ENCODE peak calls at places on chromosomes 1 and 21, in nine cellular contexts. One of them, this sample, is unnamed.

GRCh38 chr1:91891486-91891885 is 5.5 kb upstream of the TGFBR3 start:
- DNase-seq in caudate nucleus: no peak
- DNase-seq in GM23338: no peak
- DNase-seq in right atrium auricular region: no peak
- DNase-seq in GM12878: no peak
- DNase-seq in suprapubic skin: no peak
- DNase-seq in cardiac muscle cell: no peak
- DNase-seq in DND-41: no peak
- DNase-seq in CD4-positive, CD25-positive, alpha-beta regulatory T cell: no peak
- DNase-seq in this sample: no peak

GRCh38 chr1:96520542-96520941 is 201.0 kb upstream of the PTBP2 start:
- DNase-seq in caudate nucleus: no peak
- DNase-seq in GM23338: no peak
- DNase-seq in right atrium auricular region: no peak
- DNase-seq in GM12878: no peak
- DNase-seq in suprapubic skin: no peak
- DNase-seq in cardiac muscle cell: no peak
- DNase-seq in DND-41: no peak
- DNase-seq in CD4-positive, CD25-positive, alpha-beta regulatory T cell: no peak
- DNase-seq in this sample: no peak

GRCh38 chr1:235648954-235649721 is 446 bp downstream of the GNG4 start:
- DNase-seq in caudate nucleus: no peak
- DNase-seq in GM23338: peak
- DNase-seq in right atrium auricular region: peak
- DNase-seq in GM12878: no peak
- DNase-seq in suprapubic skin: no peak
- DNase-seq in cardiac muscle cell: peak
- DNase-seq in DND-41: peak
- DNase-seq in CD4-positive, CD25-positive, alpha-beta regulatory T cell: peak
- DNase-seq in this sample: peak

GRCh38 chr1:12296623-12297022 is 66.8 kb downstream of the VPS13D start:
- DNase-seq in caudate nucleus: no peak
- DNase-seq in GM23338: no peak
- DNase-seq in right atrium auricular region: no peak
- DNase-seq in GM12878: peak
- DNase-seq in suprapubic skin: no peak
- DNase-seq in cardiac muscle cell: no peak
- DNase-seq in DND-41: no peak
- DNase-seq in CD4-positive, CD25-positive, alpha-beta regulatory T cell: peak
- DNase-seq in this sample: no peak

GRCh38 chr1:247110627-247111258 is 6.6 kb upstream of the ZNF669 start:
- DNase-seq in caudate nucleus: no peak
- DNase-seq in GM23338: peak
- DNase-seq in right atrium auricular region: no peak
- DNase-seq in GM12878: no peak
- DNase-seq in suprapubic skin: no peak
- DNase-seq in cardiac muscle cell: no peak
- DNase-seq in DND-41: no peak
- DNase-seq in CD4-positive, CD25-positive, alpha-beta regulatory T cell: peak
- DNase-seq in this sample: no peak

GRCh38 chr1:3350441-3351261 is 103.8 kb upstream of the ARHGEF16 start:
- DNase-seq in caudate nucleus: peak
- DNase-seq in GM23338: no peak
- DNase-seq in right atrium auricular region: no peak
- DNase-seq in GM12878: no peak
- DNase-seq in suprapubic skin: no peak
- DNase-seq in cardiac muscle cell: peak
- DNase-seq in DND-41: no peak
- DNase-seq in CD4-positive, CD25-positive, alpha-beta regulatory T cell: no peak
- DNase-seq in this sample: no peak

GRCh38 chr1:9145021-9145668 is 16.2 kb upstream of the GPR157 start:
- DNase-seq in caudate nucleus: no peak
- DNase-seq in GM23338: no peak
- DNase-seq in right atrium auricular region: no peak
- DNase-seq in GM12878: no peak
- DNase-seq in suprapubic skin: no peak
- DNase-seq in cardiac muscle cell: no peak
- DNase-seq in DND-41: no peak
- DNase-seq in CD4-positive, CD25-positive, alpha-beta regulatory T cell: no peak
- DNase-seq in this sample: no peak

GRCh38 chr1:145885738-145886287 is at the start of gene ANKRD35:
- DNase-seq in caudate nucleus: peak
- DNase-seq in GM23338: peak
- DNase-seq in right atrium auricular region: peak
- DNase-seq in GM12878: no peak
- DNase-seq in suprapubic skin: peak
- DNase-seq in cardiac muscle cell: peak
- DNase-seq in DND-41: peak
- DNase-seq in CD4-positive, CD25-positive, alpha-beta regulatory T cell: peak
- DNase-seq in this sample: peak

GRCh38 chr1:118556936-118557335 is 371.9 kb upstream of the SPAG17 start:
- DNase-seq in caudate nucleus: no peak
- DNase-seq in GM23338: no peak
- DNase-seq in right atrium auricular region: no peak
- DNase-seq in GM12878: no peak
- DNase-seq in suprapubic skin: no peak
- DNase-seq in cardiac muscle cell: no peak
- DNase-seq in DND-41: no peak
- DNase-seq in CD4-positive, CD25-positive, alpha-beta regulatory T cell: no peak
- DNase-seq in this sample: no peak

GRCh38 chr1:159055181-159055621 is 21.4 kb downstream of the AIM2 start:
- DNase-seq in caudate nucleus: no peak
- DNase-seq in GM23338: no peak
- DNase-seq in right atrium auricular region: no peak
- DNase-seq in GM12878: no peak
- DNase-seq in suprapubic skin: no peak
- DNase-seq in cardiac muscle cell: no peak
- DNase-seq in DND-41: no peak
- DNase-seq in CD4-positive, CD25-positive, alpha-beta regulatory T cell: no peak
- DNase-seq in this sample: no peak

GRCh38 chr1:32353431-32353830 is 8.9 kb downstream of the FAM229A start:
- DNase-seq in caudate nucleus: no peak
- DNase-seq in GM23338: no peak
- DNase-seq in right atrium auricular region: no peak
- DNase-seq in GM12878: no peak
- DNase-seq in suprapubic skin: no peak
- DNase-seq in cardiac muscle cell: no peak
- DNase-seq in DND-41: no peak
- DNase-seq in CD4-positive, CD25-positive, alpha-beta regulatory T cell: no peak
- DNase-seq in this sample: no peak
- H3K27ac ChIP-seq in caudate nucleus: peak
- H3K27ac ChIP-seq in GM23338: no peak
- H3K27ac ChIP-seq in right atrium auricular region: peak
- H3K27ac ChIP-seq in GM12878: no peak
- H3K27ac ChIP-seq in suprapubic skin: peak
- H3K27ac ChIP-seq in cardiac muscle cell: peak
- H3K27ac ChIP-seq in DND-41: no peak
- H3K27ac ChIP-seq in CD4-positive, CD25-positive, alpha-beta regulatory T cell: no peak
- H3K27ac ChIP-seq in this sample: peak

GRCh38 chr21:45295576-45296365 is 8.1 kb upstream of the POFUT2 start:
- DNase-seq in caudate nucleus: no peak
- DNase-seq in GM23338: no peak
- DNase-seq in right atrium auricular region: peak
- DNase-seq in GM12878: no peak
- DNase-seq in suprapubic skin: peak
- DNase-seq in cardiac muscle cell: peak
- DNase-seq in DND-41: no peak
- DNase-seq in CD4-positive, CD25-positive, alpha-beta regulatory T cell: no peak
- DNase-seq in this sample: peak
- H3K27ac ChIP-seq in caudate nucleus: peak
- H3K27ac ChIP-seq in GM23338: no peak
- H3K27ac ChIP-seq in right atrium auricular region: peak
- H3K27ac ChIP-seq in GM12878: no peak
- H3K27ac ChIP-seq in suprapubic skin: peak
- H3K27ac ChIP-seq in cardiac muscle cell: peak
- H3K27ac ChIP-seq in DND-41: no peak
- H3K27ac ChIP-seq in CD4-positive, CD25-positive, alpha-beta regulatory T cell: no peak
- H3K27ac ChIP-seq in this sample: peak

GRCh38 chr1:147084273-147085096 is 87.8 kb downstream of the PRKAB2 start:
- DNase-seq in caudate nucleus: no peak
- DNase-seq in GM23338: peak
- DNase-seq in right atrium auricular region: peak
- DNase-seq in GM12878: peak
- DNase-seq in suprapubic skin: peak
- DNase-seq in cardiac muscle cell: peak
- DNase-seq in DND-41: no peak
- DNase-seq in CD4-positive, CD25-positive, alpha-beta regulatory T cell: peak
- DNase-seq in this sample: peak
- H3K27ac ChIP-seq in caudate nucleus: no peak
- H3K27ac ChIP-seq in GM23338: peak
- H3K27ac ChIP-seq in right atrium auricular region: no peak
- H3K27ac ChIP-seq in GM12878: peak
- H3K27ac ChIP-seq in suprapubic skin: peak
- H3K27ac ChIP-seq in cardiac muscle cell: peak
- H3K27ac ChIP-seq in DND-41: no peak
- H3K27ac ChIP-seq in CD4-positive, CD25-positive, alpha-beta regulatory T cell: no peak
- H3K27ac ChIP-seq in this sample: peak

GRCh38 chr1:200892546-200892945 is 2.2 kb upstream of the INAVA start:
- DNase-seq in caudate nucleus: no peak
- DNase-seq in GM23338: peak
- DNase-seq in right atrium auricular region: no peak
- DNase-seq in GM12878: no peak
- DNase-seq in suprapubic skin: no peak
- DNase-seq in cardiac muscle cell: no peak
- DNase-seq in DND-41: no peak
- DNase-seq in CD4-positive, CD25-positive, alpha-beta regulatory T cell: no peak
- DNase-seq in this sample: no peak

GRCh38 chr1:200891774-200892157 is 2.9 kb upstream of the INAVA start:
- DNase-seq in caudate nucleus: no peak
- DNase-seq in GM23338: peak
- DNase-seq in right atrium auricular region: no peak
- DNase-seq in GM12878: no peak
- DNase-seq in suprapubic skin: no peak
- DNase-seq in cardiac muscle cell: peak
- DNase-seq in DND-41: no peak
- DNase-seq in CD4-positive, CD25-positive, alpha-beta regulatory T cell: no peak
- DNase-seq in this sample: peak

GRCh38 chr1:200890027-200890426 is 4.7 kb upstream of the INAVA start:
- DNase-seq in caudate nucleus: no peak
- DNase-seq in GM23338: no peak
- DNase-seq in right atrium auricular region: no peak
- DNase-seq in GM12878: no peak
- DNase-seq in suprapubic skin: no peak
- DNase-seq in cardiac muscle cell: no peak
- DNase-seq in DND-41: no peak
- DNase-seq in CD4-positive, CD25-positive, alpha-beta regulatory T cell: no peak
- DNase-seq in this sample: no peak

GRCh38 chr1:200889571-200889970 is 5.1 kb upstream of the INAVA start:
- DNase-seq in caudate nucleus: no peak
- DNase-seq in GM23338: no peak
- DNase-seq in right atrium auricular region: no peak
- DNase-seq in GM12878: no peak
- DNase-seq in suprapubic skin: no peak
- DNase-seq in cardiac muscle cell: no peak
- DNase-seq in DND-41: no peak
- DNase-seq in CD4-positive, CD25-positive, alpha-beta regulatory T cell: peak
- DNase-seq in this sample: no peak

GRCh38 chr1:200890818-200891773 is 3.6 kb upstream of the INAVA start:
- DNase-seq in caudate nucleus: no peak
- DNase-seq in GM23338: peak
- DNase-seq in right atrium auricular region: no peak
- DNase-seq in GM12878: no peak
- DNase-seq in suprapubic skin: no peak
- DNase-seq in cardiac muscle cell: peak
- DNase-seq in DND-41: no peak
- DNase-seq in CD4-positive, CD25-positive, alpha-beta regulatory T cell: no peak
- DNase-seq in this sample: peak
- H3K27ac ChIP-seq in caudate nucleus: peak
- H3K27ac ChIP-seq in GM23338: peak
- H3K27ac ChIP-seq in right atrium auricular region: no peak
- H3K27ac ChIP-seq in GM12878: peak
- H3K27ac ChIP-seq in suprapubic skin: no peak
- H3K27ac ChIP-seq in cardiac muscle cell: peak
- H3K27ac ChIP-seq in DND-41: no peak
- H3K27ac ChIP-seq in CD4-positive, CD25-positive, alpha-beta regulatory T cell: no peak
- H3K27ac ChIP-seq in this sample: peak